ENCODE peak calls at places on chromosomes 7 and 10, in seven cellular contexts. P is HCT116, J is epithelial cell of esophagus, D is Panc1, W is brain microvascular endothelial cell, Y is retinal pigment epithelial cell, V is psoas muscle. E is an unnamed sample.

GRCh38 chr10:30805061-30805460 is 175.5 kb upstream of the LYZL2 start:
- DNase-seq in J (no peak), D (no peak), V (no peak), Y (no peak), W (no peak), P (no peak), E (no peak)

GRCh38 chr7:65976659-65977196 is 5.3 kb downstream of the GUSB start:
- DNase-seq in P (no peak), Y (no peak), J (no peak), W (no peak), V (no peak), D (no peak), E (no peak)

GRCh38 chr7:44615149-44615611 is 8.8 kb downstream of the OGDH start:
- DNase-seq in J (peak; percentile 63), W (no peak), Y (no peak), V (peak; percentile 64), D (no peak), P (no peak), E (no peak)

GRCh38 chr7:4824120-4824775 is 37.6 kb downstream of the PAPOLB start:
- DNase-seq in J (no peak), V (no peak), D (no peak), Y (no peak), W (no peak), P (no peak), E (no peak)

GRCh38 chr7:137818036-137818435 is 28.7 kb downstream of the DGKI start:
- DNase-seq in J (no peak), V (no peak), Y (no peak), P (no peak), D (no peak), W (peak; percentile 23), E (no peak)

GRCh38 chr10:8279598-8279997 is 225.1 kb downstream of the GATA3 start:
- DNase-seq in Y (peak; percentile 83), P (no peak), W (peak; percentile 1), V (no peak), D (no peak), J (peak; percentile 55), E (no peak)

GRCh38 chr7:26658080-26658697 is 206.2 kb downstream of the SKAP2 start:
- DNase-seq in V (no peak), W (no peak), Y (no peak), J (no peak), D (no peak), P (no peak), E (no peak)

GRCh38 chr7:65216469-65216868 is 157.2 kb upstream of the ZNF92 start:
- DNase-seq in Y (peak; percentile 12), P (peak; percentile 48), V (no peak), W (no peak), D (peak; percentile 17), J (peak; percentile 65), E (peak; percentile 13)

GRCh38 chr10:101130984-101131961 is at the start of gene TLX1:
- DNase-seq in W (no peak), P (no peak), J (no peak), V (no peak), Y (no peak), D (no peak), E (no peak)

GRCh38 chr10:132836248-132836831 is 50.4 kb upstream of the NKX6-2 start:
- DNase-seq in J (no peak), Y (no peak), D (no peak), V (peak; percentile 98), W (no peak), P (no peak), E (no peak)

GRCh38 chr10:86647773-86648705 is 6.3 kb upstream of the OPN4 start:
- DNase-seq in D (no peak), J (no peak), W (no peak), P (no peak), V (no peak), Y (no peak), E (no peak)

GRCh38 chr7:92425311-92425947 is 21.9 kb upstream of the GATAD1 start:
- DNase-seq in D (no peak), V (no peak), Y (no peak), W (no peak), P (no peak), J (no peak), E (no peak)

GRCh38 chr7:93337047-93337446 is 104.9 kb downstream of the VPS50 start:
- DNase-seq in J (no peak), D (no peak), V (no peak), W (no peak), Y (peak; percentile 8), P (no peak), E (no peak)

GRCh38 chr10:78349165-78349516 is 315.5 kb downstream of the RPS24 start:
- DNase-seq in Y (no peak), J (no peak), W (no peak), V (no peak), D (no peak), P (no peak), E (no peak)

GRCh38 chr10:91295346-91295745 is 74.9 kb downstream of the PCGF5 start:
- DNase-seq in P (no peak), J (no peak), D (no peak), Y (no peak), W (no peak), V (no peak), E (no peak)

GRCh38 chr10:72133517-72133916 is 45.2 kb upstream of the SPOCK2 start:
- DNase-seq in W (peak; percentile 65), Y (no peak), D (no peak), V (no peak), P (no peak), J (no peak), E (peak; percentile 53)

GRCh38 chr7:46352335-46352954 is 431.4 kb upstream of the IGFBP3 start:
- DNase-seq in D (peak; percentile 43), P (peak; percentile 56), V (no peak), Y (peak; percentile 38), W (peak; percentile 65), J (peak; percentile 68), E (peak; percentile 22)

GRCh38 chr7:24788956-24789576 is 31.8 kb upstream of the GSDME start:
- DNase-seq in Y (no peak), W (no peak), J (peak; percentile 80), V (no peak), D (no peak), P (no peak), E (no peak)

GRCh38 chr10:23198940-23199767 is 7.0 kb downstream of the PTF1A start:
- DNase-seq in D (no peak), J (peak; percentile 4), V (no peak), Y (no peak), W (no peak), P (no peak), E (no peak)

GRCh38 chr7:35505031-35505430 is 189.9 kb downstream of the HERPUD2 start:
- DNase-seq in Y (no peak), W (no peak), V (no peak), D (no peak), J (no peak), P (no peak), E (no peak)

GRCh38 chr10:95214369-95214768 is 20.3 kb downstream of the ACSM6 start:
- DNase-seq in W (no peak), D (no peak), V (no peak), J (no peak), P (no peak), Y (no peak), E (no peak)

GRCh38 chr10:112988839-112989406 is 38.9 kb downstream of the TCF7L2 start:
- DNase-seq in P (no peak), Y (no peak), V (no peak), D (no peak), J (peak; percentile 79), W (no peak), E (no peak)

GRCh38 chr7:43640679-43641078 is 57.8 kb downstream of the STK17A start:
- DNase-seq in W (no peak), V (no peak), J (no peak), Y (no peak), P (no peak), D (no peak), E (no peak)

GRCh38 chr10:124025638-124026336 is 67.6 kb downstream of the CHST15 start:
- DNase-seq in J (no peak), V (no peak), D (peak; percentile 18), P (peak; percentile 15), Y (no peak), W (no peak), E (no peak)
- TF ChIP-seq CTCF in J (no peak), V (peak; percentile 48), D (no peak), P (peak; percentile 56), Y (peak; percentile 37), W (peak; percentile 55), E (peak; percentile 55)

DNA sequence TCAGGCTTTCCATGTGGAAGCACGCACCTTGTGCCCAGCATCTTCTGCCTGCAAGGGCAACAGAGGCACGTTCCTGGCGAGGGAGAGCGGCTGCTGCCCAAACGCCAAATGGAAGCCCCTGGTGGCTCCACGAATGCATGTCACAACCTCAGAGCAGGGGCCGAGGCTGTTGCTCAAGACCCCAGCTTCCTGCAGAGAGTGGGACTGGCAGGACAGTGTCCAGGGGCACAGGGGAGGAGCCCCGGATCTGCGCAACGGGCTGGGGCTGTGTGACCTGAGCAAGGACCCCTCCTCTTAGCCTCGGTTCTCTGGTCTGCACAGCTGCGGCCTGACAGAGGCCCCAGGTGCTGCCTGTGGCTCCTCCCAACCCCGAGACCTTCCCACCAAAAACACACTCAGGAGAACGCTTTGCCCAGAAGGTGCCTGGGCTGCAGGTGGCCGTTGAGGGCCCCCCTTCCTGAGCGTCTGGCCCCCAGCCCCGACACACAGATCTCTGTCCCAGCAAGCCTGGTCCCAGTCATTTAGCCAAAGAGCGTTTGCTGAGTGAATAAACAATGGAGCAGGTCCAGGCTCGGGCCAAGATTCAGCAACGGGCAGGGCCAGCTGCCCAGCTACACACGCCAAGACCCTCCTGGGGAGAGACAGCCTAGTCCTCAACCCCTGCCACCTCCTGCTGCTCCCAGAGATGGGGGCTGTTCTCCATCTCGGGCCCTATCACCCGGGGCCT is 1.2 kb downstream of the MICALL2 start:
- DNase-seq in V (no peak), P (no peak), W (no peak), J (no peak), D (no peak), Y (no peak), E (no peak)
- H3K4me3 ChIP-seq in V (peak overlapping the region; percentile 74), P (peak overlapping the region; percentile 89), W (peak overlapping the region; percentile 90), J (peak overlapping the region; percentile 87), D (peak overlapping the region; percentile 87), Y (peak overlapping the region; percentile 77), E (no peak overlapping the region)

GRCh38 chr10:109647627-109648026 is 275.7 kb downstream of the XPNPEP1 start:
- DNase-seq in P (no peak), J (peak; percentile 8), W (no peak), Y (no peak), D (no peak), V (no peak), E (no peak)
- TF ChIP-seq CTCF in P (peak; percentile 33), J (no peak), W (no peak), Y (no peak), D (no peak), V (no peak), E (peak; percentile 13)

GRCh38 chr7:107044347-107045194 is at the start of gene PRKAR2B:
- DNase-seq in D (no peak), J (peak; percentile 23), W (peak; percentile 17), P (peak; percentile 27), V (peak; percentile 80), Y (peak; percentile 30), E (no peak)

GRCh38 chr7:107045195-107045960 is 873 bp downstream of the PRKAR2B start:
- DNase-seq in W (no peak), V (no peak), Y (no peak), D (no peak), J (no peak), P (no peak), E (no peak)

GRCh38 chr7:107045980-107046379 is 1.5 kb downstream of the PRKAR2B start:
- DNase-seq in P (no peak), Y (no peak), J (no peak), V (no peak), D (no peak), W (no peak), E (no peak)

GRCh38 chr7:107047902-107048782 is 3.6 kb downstream of the PRKAR2B start:
- DNase-seq in V (no peak), D (no peak), P (no peak), J (peak; percentile 3), Y (no peak), W (no peak), E (no peak)

GRCh38 chr7:107046511-107047259 is 2.2 kb downstream of the PRKAR2B start:
- DNase-seq in P (no peak), D (no peak), J (no peak), V (no peak), Y (no peak), W (no peak), E (no peak)
- H3K4me3 ChIP-seq in P (no peak overlapping the region), D (no peak overlapping the region), J (no peak overlapping the region), V (no peak overlapping the region), Y (no peak overlapping the region), W (no peak overlapping the region), E (no peak overlapping the region)